ENCODE peak calls at places on chromosomes 3 and 15, in five cellular contexts. S is psoas muscle; L is activated gamma-delta T cell treated with anti-CD3 and anti-CD28 coated beads, Interleukin-2, amount 50 U/mL, for 16 hours; P is activated T-cell treated with anti-CD3 and anti-CD28 coated beads for 48 hours; N is NCI-H1105. X is an unnamed sample.

GRCh38 chr3:185759523-185759922 is 65.3 kb downstream of the IGF2BP2 start:
- DNase-seq in L (no peak), P (no peak), S (no peak), N (no peak), X (no peak)

GRCh38 chr3:49164983-49165720 is 979 bp downstream of the CCDC71 start:
- DNase-seq in P (no peak), L (no peak), N (no peak), S (no peak), X (no peak)

GRCh38 chr15:97096303-97096835 is 765.9 kb downstream of the NR2F2 start:
- DNase-seq in L (no peak), P (no peak), S (no peak), N (no peak), X (no peak)

GRCh38 chr3:138114431-138114918 is 933 bp downstream of the DZIP1L start:
- DNase-seq in L (no peak), S (no peak), N (no peak), P (no peak), X (no peak)

GRCh38 chr3:165754219-165755007 is 82.8 kb downstream of the BCHE start:
- DNase-seq in L (no peak), P (no peak), N (no peak), S (no peak), X (no peak)

GRCh38 chr15:85730001-85730820 is 64.5 kb downstream of the KLHL25 start:
- DNase-seq in N (peak), S (no peak), P (no peak), L (no peak), X (no peak)

GRCh38 chr3:80192871-80193270 is 425.1 kb upstream of the ROBO1 start:
- DNase-seq in P (no peak), N (no peak), L (no peak), S (no peak), X (no peak)

GRCh38 chr3:43770426-43771103 is 79.8 kb downstream of the ABHD5 start:
- DNase-seq in L (no peak), S (peak), N (no peak), P (no peak), X (no peak)

GRCh38 chr3:125967156-125967555 is 1.8 kb upstream of the ROPN1B start:
- DNase-seq in S (no peak), P (no peak), N (peak), L (no peak), X (no peak)

GRCh38 chr3:42446111-42447050 is 36.0 kb upstream of the LYZL4 start:
- DNase-seq in S (no peak), N (no peak), P (no peak), L (no peak), X (no peak)

GRCh38 chr3:50592568-50592967 is 19.0 kb downstream of the CISH start:
- DNase-seq in L (no peak), P (no peak), S (no peak), N (no peak), X (no peak)

GRCh38 chr3:48595526-48596121 is 495 bp upstream of the COL7A1 start:
- DNase-seq in L (no peak), S (peak), N (no peak), P (no peak), X (no peak)

GRCh38 chr3:100634493-100635272 is 25.3 kb downstream of the ADGRG7 start:
- DNase-seq in P (peak), N (no peak), S (no peak), L (no peak), X (no peak)

GRCh38 chr15:79089331-79089889 is 1.2 kb downstream of the RASGRF1 start:
- DNase-seq in N (no peak), S (no peak), P (no peak), L (no peak), X (no peak)

GRCh38 chr15:97892167-97892938 is 68.2 kb upstream of the ARRDC4 start:
- DNase-seq in N (no peak), P (no peak), S (no peak), L (no peak), X (no peak)

GRCh38 chr3:21543380-21544075 is 207.5 kb downstream of the ZNF385D start:
- DNase-seq in N (no peak), L (no peak), P (no peak), S (no peak), X (no peak)

GRCh38 chr15:29088666-29089065 is 181.0 kb downstream of the NSMCE3 start:
- DNase-seq in P (no peak), N (no peak), S (no peak), L (no peak), X (no peak)

GRCh38 chr3:187802928-187803259 is 57.6 kb upstream of the BCL6 start:
- DNase-seq in L (no peak), P (peak), S (no peak), N (no peak), X (peak)

GRCh38 chr3:76585794-76586392 is 454.0 kb upstream of the ROBO2 start:
- DNase-seq in P (no peak), L (no peak), N (no peak), S (no peak), X (no peak)

GRCh38 chr15:90039996-90040395 is 38.9 kb downstream of the ZNF710 start:
- DNase-seq in P (no peak), N (no peak), L (no peak), S (peak), X (no peak)

GRCh38 chr3:99878005-99878404 is 60.3 kb downstream of the CMSS1 start:
- DNase-seq in S (no peak), N (no peak), P (no peak), L (no peak), X (no peak)

GRCh38 chr3:48929358-48930035 is 10.9 kb downstream of the ARIH2 start:
- DNase-seq in P (no peak), S (no peak), N (no peak), L (no peak), X (no peak)

GRCh38 chr15:80159811-80160569 is 7.2 kb downstream of the FAH start:
- DNase-seq in L (no peak), P (no peak), S (no peak), N (no peak), X (no peak)

GRCh38 chr3:99883138-99883461 is 65.4 kb downstream of the CMSS1 start:
- DNase-seq in P (no peak), N (no peak), S (no peak), L (no peak), X (no peak)

GRCh38 chr15:80561500-80561899 is 133.6 kb upstream of the ABHD17C start:
- DNase-seq in N (no peak), L (no peak), P (no peak), S (no peak), X (no peak)

GRCh38 chr3:8868996-8869395 is 94.3 kb downstream of the RAD18 start:
- DNase-seq in S (no peak), N (no peak), P (no peak), L (no peak), X (no peak)

GRCh38 chr3:65811050-65811766 is 227.5 kb downstream of the MAGI1 start:
- DNase-seq in L (no peak), S (peak), N (no peak), P (no peak), X (no peak)

GRCh38 chr3:42061711-42062408 is 29.3 kb upstream of the TRAK1 start:
- DNase-seq in S (peak), L (no peak), P (no peak), N (peak), X (no peak)

GRCh38 chr3:9229325-9229724 is 20.1 kb downstream of the SRGAP3 start:
- DNase-seq in N (no peak), S (no peak), L (no peak), P (no peak), X (no peak)

GRCh38 chr15:57502116-57502515 is 89.6 kb upstream of the MYZAP start:
- DNase-seq in P (no peak), L (no peak), S (no peak), N (no peak), X (no peak)

GRCh38 chr15:65841121-65841930 is 28.0 kb upstream of the RAB11A start:
- DNase-seq in P (no peak), N (no peak), S (peak), L (no peak), X (no peak)

GRCh38 chr15:56806147-56806536 is 72.8 kb upstream of the ZNF280D start:
- DNase-seq in S (no peak), P (no peak), L (no peak), N (no peak), X (no peak)

GRCh38 chr15:99168601-99169580 is 64.0 kb downstream of the SYNM start:
- DNase-seq in L (no peak), N (no peak), S (no peak), P (no peak), X (peak)

GRCh38 chr3:131503328-131503650 is 518 bp upstream of the MRPL3 start:
- DNase-seq in S (no peak), L (no peak), N (no peak), P (no peak), X (no peak)

GRCh38 chr15:40340740-40341400 is at the start of gene CCDC9B:
- DNase-seq in N (peak), L (no peak), P (no peak), S (peak), X (no peak)

X was measured in stimulated activated effector memory CD8-positive, alpha-beta T cell treated with anti-CD3 and anti-CD28 coated beads, Interleukin-12 subunit alpha, Interleukin-12 subunit beta, amount 100 ng/mL, for 72 hours.